ENCODE peak calls at places on chromosomes 7 and 10, in eight cellular contexts. U, G, P, H, E, O, F and Y are unnamed samples. For H3K4me1, the result is how much of the 10 kb centered on the place peaks cover.

GRCh38 chr7:80095545-80095944 is 39.1 kb upstream of the GNAI1 start:
- DNase-seq in U (no peak), G (no peak), P (no peak), H (no peak), E (no peak), O (no peak), F (no peak), Y (no peak)

GRCh38 chr10:49410365-49411074 is 14.6 kb upstream of the DRGX start:
- DNase-seq in U (no peak), G (peak), P (no peak), H (peak), E (peak), O (no peak), F (peak), Y (no peak)

GRCh38 chr7:116953727-116954442 is 584 bp downstream of the ST7 start:
- DNase-seq in U (peak), G (peak), P (peak), H (peak), E (peak), O (peak), F (peak), Y (peak)

GRCh38 chr10:30534465-30535144 is 94.9 kb downstream of the LYZL2 start:
- DNase-seq in U (peak), G (peak), P (peak), H (peak), E (peak), O (peak), F (peak), Y (peak)

GRCh38 chr7:7178081-7178480 is 4.3 kb upstream of the C1GALT1 start:
- DNase-seq in U (no peak), G (no peak), P (no peak), H (no peak), E (no peak), O (no peak), F (no peak), Y (no peak)

GRCh38 chr10:55287346-55287745 is 486.3 kb upstream of the PCDH15 start:
- DNase-seq in U (no peak), G (no peak), P (no peak), H (no peak), E (no peak), O (no peak), F (no peak), Y (no peak)

GRCh38 chr7:27113991-27114866 is 11.7 kb upstream of the HOXA2 start:
- DNase-seq in U (peak), G (no peak), P (no peak), H (peak), E (no peak), O (no peak), F (no peak), Y (no peak)

GRCh38 chr7:108455833-108456677 is at the start of gene NRCAM:
- DNase-seq in U (peak), G (peak), P (peak), H (no peak), E (peak), O (peak), F (peak), Y (peak)

GRCh38 chr10:5981529-5981928 is 4.2 kb upstream of the IL15RA start:
- DNase-seq in U (no peak), G (no peak), P (no peak), H (no peak), E (no peak), O (no peak), F (no peak), Y (no peak)

GRCh38 chr7:27198871-27199801 is 755 bp downstream of the HOXA13 start:
- DNase-seq in U (peak), G (no peak), P (peak), H (no peak), E (no peak), O (peak), F (no peak), Y (no peak)

GRCh38 chr10:5779753-5780152 is 33.5 kb downstream of the GDI2 start:
- DNase-seq in U (no peak), G (no peak), P (peak), H (no peak), E (no peak), O (no peak), F (no peak), Y (no peak)

GRCh38 chr10:130809181-130809580 is 502.3 kb downstream of the TCERG1L start:
- DNase-seq in U (no peak), G (no peak), P (peak), H (no peak), E (no peak), O (no peak), F (no peak), Y (no peak)

GRCh38 chr10:112951349-112952281 is 1.6 kb downstream of the TCF7L2 start:
- DNase-seq in U (peak), G (peak), P (peak), H (peak), E (peak), O (peak), F (peak), Y (peak)

GRCh38 chr10:11856678-11857077 is 33.5 kb downstream of the PROSER2 start:
- DNase-seq in U (no peak), G (no peak), P (no peak), H (no peak), E (no peak), O (no peak), F (no peak), Y (no peak)

GRCh38 chr7:70756789-70757188 is 375.2 kb upstream of the GALNT17 start:
- DNase-seq in U (no peak), G (no peak), P (no peak), H (no peak), E (no peak), O (no peak), F (no peak), Y (no peak)

GRCh38 chr10:1473874-1474273 is 263.5 kb downstream of the ADARB2 start:
- DNase-seq in U (no peak), G (no peak), P (no peak), H (no peak), E (no peak), O (no peak), F (no peak), Y (no peak)

GRCh38 chr7:28626629-28627262 is 214.4 kb downstream of the CREB5 start:
- DNase-seq in U (peak), G (no peak), P (peak), H (no peak), E (peak), O (peak), F (peak), Y (no peak)

GRCh38 chr7:8418627-8419245 is 14.7 kb upstream of the NXPH1 start:
- DNase-seq in U (peak), G (no peak), P (peak), H (peak), E (peak), O (peak), F (peak), Y (no peak)

GRCh38 chr10:9219860-9220259 is 1165.4 kb downstream of the GATA3 start:
- DNase-seq in U (no peak), G (no peak), P (no peak), H (no peak), E (no peak), O (no peak), F (no peak), Y (no peak)

GRCh38 chr7:17679427-17679826 is 260.9 kb downstream of the SNX13 start:
- DNase-seq in U (peak), G (peak), P (peak), H (no peak), E (no peak), O (peak), F (no peak), Y (no peak)

GRCh38 chr10:86824151-86824550 is 67.7 kb downstream of the BMPR1A start:
- DNase-seq in U (no peak), G (no peak), P (peak), H (no peak), E (no peak), O (peak), F (no peak), Y (no peak)

GRCh38 chr7:100655908-100656674 is at the start of gene ACTL6B:
- DNase-seq in U (peak), G (peak), P (peak), H (no peak), E (peak), O (peak), F (peak), Y (peak)

GRCh38 chr7:76515999-76516443 is 5.7 kb downstream of the UPK3B start:
- DNase-seq in U (no peak), G (peak), P (no peak), H (no peak), E (no peak), O (no peak), F (peak), Y (peak)

GRCh38 chr7:4111166-4111565 is 570.9 kb upstream of the FOXK1 start:
- DNase-seq in U (no peak), G (no peak), P (no peak), H (no peak), E (no peak), O (no peak), F (no peak), Y (no peak)

GRCh38 chr7:112495820-112496462 is 15.2 kb downstream of the LSMEM1 start:
- DNase-seq in U (peak), G (no peak), P (peak), H (peak), E (peak), O (peak), F (peak), Y (no peak)

GRCh38 chr10:126465771-126466170 is 77.5 kb upstream of the ADAM12 start:
- DNase-seq in U (no peak), G (no peak), P (no peak), H (no peak), E (no peak), O (no peak), F (no peak), Y (no peak)

GRCh38 chr7:4189151-4189570 is 492.9 kb upstream of the FOXK1 start:
- DNase-seq in U (no peak), G (peak), P (no peak), H (peak), E (peak), O (peak), F (peak), Y (peak)

GRCh38 chr10:50627896-50628295 is 4.1 kb upstream of the SGMS1 start:
- DNase-seq in U (no peak), G (no peak), P (no peak), H (no peak), E (no peak), O (no peak), F (no peak), Y (no peak)

GRCh38 chr7:31370610-31371009 is 30.1 kb upstream of the NEUROD6 start:
- DNase-seq in U (no peak), G (no peak), P (peak), H (no peak), E (no peak), O (no peak), F (no peak), Y (no peak)

DNA sequence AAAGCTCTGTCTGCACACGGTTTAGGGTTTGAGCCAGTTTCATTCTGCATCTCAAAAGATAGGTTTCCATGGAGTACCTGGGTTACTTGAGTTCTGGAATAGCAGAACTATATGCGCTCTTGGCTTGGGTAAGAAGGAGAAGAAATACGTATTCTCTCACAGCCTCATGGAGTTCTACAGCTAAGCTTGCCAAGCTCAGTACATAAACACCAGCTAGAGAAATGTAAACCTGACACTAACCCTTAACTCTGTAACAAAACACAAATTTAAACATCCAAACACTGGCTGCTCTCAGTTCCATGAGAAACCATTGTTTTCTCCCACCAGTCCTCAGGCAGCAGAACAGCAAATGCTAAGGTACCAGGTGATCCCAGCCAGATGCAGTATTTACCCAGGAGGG is 557.2 kb downstream of the INHBA start:
- DNase-seq in U (no peak), G (no peak), P (no peak), H (no peak), E (no peak), O (no peak), F (no peak), Y (no peak)
- H3K4me1 ChIP-seq in U (under half), G (under half), P (under half), H (under half), E (under half), O (under half), F (under half), Y (under half)

GRCh38 chr10:97718178-97718577 is 4.6 kb downstream of the MARVELD1 start:
- DNase-seq in U (no peak), G (no peak), P (no peak), H (no peak), E (no peak), O (peak), F (no peak), Y (no peak)
- H3K27ac ChIP-seq in U (peak), G (no peak), P (peak), H (peak), E (peak), O (peak), F (peak), Y (peak)

GRCh38 chr10:73647211-73647874 is 6.1 kb upstream of the MYOZ1 start:
- DNase-seq in U (no peak), G (peak), P (peak), H (peak), E (peak), O (peak), F (peak), Y (peak)

GRCh38 chr10:73648975-73649829 is 6.6 kb downstream of the SYNPO2L start:
- DNase-seq in U (no peak), G (no peak), P (peak), H (no peak), E (no peak), O (no peak), F (no peak), Y (no peak)

GRCh38 chr10:73646598-73647041 is 5.3 kb upstream of the MYOZ1 start:
- DNase-seq in U (no peak), G (no peak), P (peak), H (no peak), E (no peak), O (no peak), F (no peak), Y (no peak)

GRCh38 chr10:73648252-73648651 is 7.0 kb upstream of the MYOZ1 start:
- DNase-seq in U (no peak), G (peak), P (peak), H (no peak), E (no peak), O (peak), F (no peak), Y (no peak)

GRCh38 chr10:73647875-73648228 is 6.6 kb upstream of the MYOZ1 start:
- DNase-seq in U (no peak), G (no peak), P (no peak), H (no peak), E (no peak), O (no peak), F (no peak), Y (no peak)
- H3K4me3 ChIP-seq in U (no peak), G (peak), P (no peak), H (peak), E (peak), O (peak), F (peak), Y (peak)

GRCh38 chr7:69751026-69751425 is 152.8 kb downstream of the AUTS2 start:
- DNase-seq in U (no peak), G (no peak), P (no peak), H (no peak), E (no peak), O (no peak), F (no peak), Y (no peak)
- H3K4me1 ChIP-seq in U (under half), G (under half), P (under half), H (under half), E (under half), O (under half), F (under half), Y (under half)

GRCh38 chr10:109941193-109941872 is 18.0 kb upstream of the XPNPEP1 start:
- DNase-seq in U (no peak), G (no peak), P (no peak), H (no peak), E (no peak), O (peak), F (no peak), Y (no peak)

GRCh38 chr10:109940553-109940952 is 17.2 kb upstream of the XPNPEP1 start:
- DNase-seq in U (no peak), G (no peak), P (no peak), H (no peak), E (no peak), O (no peak), F (no peak), Y (no peak)

GRCh38 chr10:109937460-109937859 is 14.1 kb upstream of the XPNPEP1 start:
- DNase-seq in U (no peak), G (no peak), P (no peak), H (no peak), E (no peak), O (no peak), F (no peak), Y (no peak)

GRCh38 chr10:109939253-109939961 is 16.1 kb upstream of the XPNPEP1 start:
- DNase-seq in U (no peak), G (no peak), P (no peak), H (no peak), E (no peak), O (no peak), F (no peak), Y (no peak)

GRCh38 chr10:109940117-109940516 is 16.8 kb upstream of the XPNPEP1 start:
- DNase-seq in U (no peak), G (no peak), P (no peak), H (no peak), E (no peak), O (no peak), F (no peak), Y (no peak)
- H3K27ac ChIP-seq in U (no peak), G (no peak), P (no peak), H (no peak), E (no peak), O (no peak), F (no peak), Y (no peak)

GRCh38 chr10:42780456-42780855 is 2.1 kb upstream of the BMS1 start:
- DNase-seq in U (no peak), G (no peak), P (no peak), H (no peak), E (no peak), O (no peak), F (no peak), Y (no peak)

GRCh38 chr10:42783181-42783549 is 570 bp downstream of the BMS1 start:
- DNase-seq in U (peak), G (no peak), P (no peak), H (no peak), E (peak), O (peak), F (peak), Y (no peak)

GRCh38 chr10:42781893-42782445 is 626 bp upstream of the BMS1 start:
- DNase-seq in U (peak), G (no peak), P (no peak), H (peak), E (no peak), O (no peak), F (peak), Y (no peak)

GRCh38 chr10:42785759-42786158 is 3.2 kb downstream of the BMS1 start:
- DNase-seq in U (no peak), G (no peak), P (no peak), H (no peak), E (no peak), O (no peak), F (no peak), Y (no peak)

GRCh38 chr10:42782446-42783180 is at the start of gene BMS1:
- DNase-seq in U (peak), G (peak), P (peak), H (peak), E (peak), O (peak), F (peak), Y (peak)
- H3K4me3 ChIP-seq in U (peak), G (peak), P (peak), H (peak), E (peak), O (peak), F (peak), Y (peak)

DNA sequence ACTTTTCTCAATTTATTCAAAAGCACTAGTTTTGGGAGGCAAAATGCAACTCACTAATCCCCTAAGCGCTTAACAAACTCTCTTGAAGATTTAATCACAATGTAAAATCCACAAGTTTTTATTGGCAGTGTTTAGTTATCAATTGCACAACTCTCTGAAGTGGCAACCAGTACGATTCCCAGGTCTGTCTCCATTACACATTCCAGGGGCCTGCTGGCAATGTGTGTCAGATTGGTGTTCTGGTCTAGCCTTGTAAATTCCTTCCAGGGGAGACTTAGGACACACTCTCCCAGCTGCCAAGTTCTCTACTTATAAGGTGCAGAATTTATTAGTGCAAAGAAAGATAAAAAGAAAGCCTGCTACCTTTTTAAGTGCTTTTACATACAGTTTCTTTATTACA is 164.7 kb upstream of the HPS1 start:
- DNase-seq in U (no peak), G (no peak), P (no peak), H (no peak), E (no peak), O (no peak), F (no peak), Y (no peak)
- H3K4me1 ChIP-seq in U (under half), G (under half), P (under half), H (under half), E (under half), O (under half), F (under half), Y (under half)